ENCODE peak calls at places on chromosomes 12 and 14, in five cellular contexts. F is heart right ventricle, T is pancreas, I is MM.1S, S is HepG2. P is an unnamed sample.

GRCh38 chr14:90005939-90006530 is 50.3 kb downstream of the TDP1 start:
- DNase-seq in S (no peak), T (no peak), I (no peak), F (no peak), P (no peak)

GRCh38 chr12:112963227-112963861 is 15.0 kb upstream of the OAS2 start:
- DNase-seq in F (no peak), I (no peak), T (no peak), S (no peak), P (no peak)

GRCh38 chr12:68804654-68805591 is 3.1 kb upstream of the MDM2 start:
- DNase-seq in S (peak; percentile 88), F (no peak), T (peak; percentile 69), I (no peak), P (peak; percentile 46)

GRCh38 chr12:112824701-112825100 is 33.2 kb downstream of the RPH3A start:
- DNase-seq in S (no peak), I (no peak), F (no peak), T (no peak), P (no peak)

GRCh38 chr14:105059917-105060565 is 5.2 kb downstream of the GPR132 start:
- DNase-seq in T (no peak), I (no peak), F (no peak), S (no peak), P (no peak)

GRCh38 chr12:116338064-116338872 is 60.8 kb upstream of the MED13L start:
- DNase-seq in T (no peak), S (no peak), I (no peak), F (no peak), P (no peak)

GRCh38 chr12:122937622-122938091 is 28.6 kb downstream of the ABCB9 start:
- DNase-seq in F (no peak), I (no peak), T (no peak), S (no peak), P (no peak)

GRCh38 chr12:47843226-47843980 is 23.7 kb upstream of the HDAC7 start:
- DNase-seq in F (no peak), S (no peak), I (no peak), T (no peak), P (no peak)

GRCh38 chr14:80313806-80314205 is 102.5 kb upstream of the DIO2 start:
- DNase-seq in T (no peak), F (no peak), S (no peak), I (no peak), P (no peak)

DNA sequence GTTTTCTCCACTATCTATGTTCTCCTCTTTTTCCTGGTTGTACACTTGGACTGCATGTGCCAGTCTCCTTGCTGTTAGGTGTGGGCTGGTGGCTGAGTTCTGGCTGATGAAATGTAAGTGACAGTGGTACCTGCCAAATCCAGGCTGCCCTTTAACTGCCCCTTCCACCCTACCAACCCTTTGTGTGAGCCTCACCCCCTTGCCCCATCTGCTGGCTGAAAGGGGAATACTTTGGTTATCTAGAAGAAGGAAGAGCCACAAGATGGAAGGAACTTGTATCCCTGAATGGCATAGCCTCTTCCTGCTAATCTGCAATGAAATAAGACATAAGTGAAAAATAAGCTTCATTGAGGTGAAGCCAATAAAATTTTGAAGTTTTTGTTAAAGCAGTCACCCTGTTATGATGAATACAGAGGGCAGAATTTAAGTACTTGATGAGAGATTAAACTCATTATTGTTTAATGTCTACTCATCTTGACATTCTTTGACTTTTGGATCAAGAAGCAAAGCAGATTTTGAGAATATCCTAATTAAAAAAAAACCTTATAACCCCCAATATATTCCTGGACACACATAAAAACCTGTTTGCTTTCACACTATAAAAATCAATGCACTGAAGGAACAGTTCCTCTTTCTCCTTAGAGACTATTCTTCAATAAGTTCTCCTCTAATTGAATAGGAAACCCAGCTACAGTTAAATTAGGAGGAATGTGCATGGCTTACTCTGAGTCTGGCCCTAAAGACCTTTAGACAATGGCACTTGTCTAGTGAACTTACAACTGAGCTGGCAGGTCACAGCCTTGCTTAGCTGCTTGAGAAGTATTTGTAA is 262.6 kb upstream of the BTG1 start:
- DNase-seq in T (no peak), S (peak; percentile 4), I (peak; percentile 71), F (peak; percentile 11), P (peak; percentile 52)
- TF ChIP-seq CTCF in T (no peak), S (peak; percentile 70), I (peak; percentile 85), F (peak; percentile 14), P (peak; percentile 61)

DNA sequence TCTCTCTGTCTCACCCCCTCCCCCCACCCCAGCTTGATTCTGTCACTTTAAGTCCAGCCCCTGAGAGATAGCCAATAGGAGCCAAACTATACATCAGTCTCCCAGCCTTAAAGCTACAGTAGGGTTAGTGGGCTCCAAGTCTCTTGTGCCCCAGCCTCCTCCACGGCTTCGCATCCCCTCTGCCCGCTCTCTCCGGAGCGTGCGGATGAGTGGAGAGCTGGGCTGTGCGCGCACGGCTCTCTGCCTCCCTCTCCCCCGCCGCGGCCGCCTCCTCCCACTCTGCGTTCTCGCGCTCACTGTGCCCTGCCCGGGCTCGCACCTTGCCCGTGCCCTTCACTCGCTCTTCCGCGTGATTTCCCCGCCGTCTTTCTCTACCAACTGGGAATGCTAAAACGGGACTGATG is at the start of gene ESRRB:
- DNase-seq in I (no peak), F (no peak), S (no peak), T (no peak), P (peak; percentile 8)
- H3K4me3 ChIP-seq in I (no peak within 1 kb of the TSS), F (peak within 1 kb of the TSS; percentile 42), S (no peak within 1 kb of the TSS), T (peak within 1 kb of the TSS; percentile 18), P (peak within 1 kb of the TSS; percentile 16)

GRCh38 chr14:95464103-95464502 is 52.3 kb downstream of the SYNE3 start:
- DNase-seq in S (no peak), I (no peak), T (no peak), F (no peak), P (no peak)

GRCh38 chr14:95463173-95463901 is 53.1 kb downstream of the SYNE3 start:
- DNase-seq in F (no peak), S (no peak), I (peak; percentile 72), T (no peak), P (no peak)

GRCh38 chr14:95458459-95458858 is 58.0 kb downstream of the SYNE3 start:
- DNase-seq in F (no peak), S (no peak), I (no peak), T (no peak), P (no peak)

GRCh38 chr14:95462491-95462890 is 54.0 kb downstream of the SYNE3 start:
- DNase-seq in S (no peak), F (no peak), I (peak; percentile 71), T (no peak), P (no peak)

DNA sequence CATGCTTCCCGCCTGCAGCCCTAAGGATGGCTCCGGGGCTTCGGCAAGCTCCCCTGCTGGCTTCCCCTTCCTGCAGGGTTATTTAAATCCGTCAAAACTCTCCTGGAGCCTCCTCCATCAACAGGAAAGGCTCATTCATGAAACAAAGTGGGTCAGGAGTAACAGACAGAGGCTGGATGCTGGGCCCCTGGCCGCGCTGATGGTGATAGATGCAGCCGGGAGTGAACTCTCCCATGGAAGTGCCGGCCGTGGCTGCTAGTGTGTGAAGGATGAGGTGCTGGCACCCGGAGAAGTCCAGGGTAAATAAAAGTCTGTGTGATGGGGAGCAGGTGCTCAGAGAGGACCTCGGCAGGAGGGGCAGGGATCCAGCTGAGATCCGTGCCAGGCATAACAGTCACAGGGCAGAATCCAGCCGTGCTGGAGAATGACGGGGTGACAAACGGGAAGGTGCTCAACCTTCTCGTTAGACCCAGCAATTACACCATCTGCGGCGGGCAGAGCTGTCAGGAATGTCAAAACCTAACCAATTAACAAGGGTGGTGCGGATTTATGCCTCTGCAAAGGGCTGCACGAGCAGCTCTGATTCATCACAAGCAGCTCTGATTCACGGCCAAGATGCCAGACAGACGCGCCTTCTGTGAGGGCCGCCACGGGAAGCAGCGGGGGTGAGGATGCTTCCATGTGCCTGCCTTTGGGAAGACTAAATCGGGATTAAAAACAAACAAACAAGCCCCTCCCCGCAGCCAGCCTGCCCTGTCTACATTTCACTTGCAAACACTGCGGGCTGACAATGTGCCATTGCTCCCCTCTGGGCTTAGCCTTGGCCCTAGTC is 55.6 kb downstream of the SYNE3 start:
- DNase-seq in F (no peak), T (no peak), I (no peak), S (no peak), P (no peak)
- H3K4me1 ChIP-seq in F (peaks cover 50% of the 10 kb centered on the region), T (no peaks in the 10 kb centered on the region), I (peaks cover 34% of the 10 kb centered on the region), S (no peaks in the 10 kb centered on the region), P (peaks cover 6% of the 10 kb centered on the region)

DNA sequence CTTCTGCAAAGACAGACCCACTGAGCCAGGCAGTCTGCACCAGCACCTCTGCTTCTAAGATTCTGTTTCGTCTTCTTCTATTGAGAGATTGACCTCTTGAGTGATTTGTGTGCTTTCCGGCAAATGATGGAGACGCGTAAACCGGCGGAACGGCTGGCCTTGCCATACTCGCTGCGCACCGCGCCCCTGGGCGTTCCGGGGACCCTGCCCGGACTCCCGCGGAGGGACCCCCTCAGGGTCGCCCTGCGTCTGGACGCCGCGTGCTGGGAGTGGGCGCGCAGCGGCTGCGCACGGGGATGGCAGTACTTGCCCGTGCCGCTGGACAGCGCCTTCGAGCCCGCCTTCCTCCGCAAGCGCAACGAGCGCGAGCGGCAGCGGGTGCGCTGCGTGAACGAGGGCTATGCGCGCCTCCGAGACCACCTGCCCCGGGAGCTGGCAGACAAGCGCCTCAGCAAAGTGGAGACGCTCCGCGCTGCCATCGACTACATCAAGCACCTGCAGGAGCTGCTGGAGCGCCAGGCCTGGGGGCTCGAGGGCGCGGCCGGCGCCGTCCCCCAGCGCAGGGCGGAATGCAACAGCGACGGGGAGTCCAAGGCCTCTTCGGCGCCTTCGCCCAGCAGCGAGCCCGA is 703 bp downstream of the ASCL4 start:
- DNase-seq in S (no peak), T (no peak), I (no peak), F (peak; percentile 23), P (no peak)
- TF ChIP-seq CTCF in S (no peak), T (no peak), I (no peak), F (no peak), P (no peak)

GRCh38 chr14:31229638-31230229 is 22.1 kb upstream of the HECTD1 start:
- DNase-seq in F (peak; percentile 35), S (peak; percentile 100), I (no peak), T (peak; percentile 76), P (peak; percentile 93)
- H3K4me3 ChIP-seq in F (peak overlapping the region; percentile 24), S (peak overlapping the region; percentile 14), I (no peak overlapping the region), T (no peak overlapping the region), P (no peak overlapping the region)

GRCh38 chr12:81084848-81085350 is 7.0 kb downstream of the ACSS3 start:
- DNase-seq in T (no peak), I (no peak), S (no peak), F (no peak), P (no peak)
- H3K4me1 ChIP-seq in T (no peaks in the 10 kb centered on the region), I (no peaks in the 10 kb centered on the region), S (peaks cover 97% of the 10 kb centered on the region), F (peaks cover 45% of the 10 kb centered on the region), P (peaks cover 4% of the 10 kb centered on the region)

DNA sequence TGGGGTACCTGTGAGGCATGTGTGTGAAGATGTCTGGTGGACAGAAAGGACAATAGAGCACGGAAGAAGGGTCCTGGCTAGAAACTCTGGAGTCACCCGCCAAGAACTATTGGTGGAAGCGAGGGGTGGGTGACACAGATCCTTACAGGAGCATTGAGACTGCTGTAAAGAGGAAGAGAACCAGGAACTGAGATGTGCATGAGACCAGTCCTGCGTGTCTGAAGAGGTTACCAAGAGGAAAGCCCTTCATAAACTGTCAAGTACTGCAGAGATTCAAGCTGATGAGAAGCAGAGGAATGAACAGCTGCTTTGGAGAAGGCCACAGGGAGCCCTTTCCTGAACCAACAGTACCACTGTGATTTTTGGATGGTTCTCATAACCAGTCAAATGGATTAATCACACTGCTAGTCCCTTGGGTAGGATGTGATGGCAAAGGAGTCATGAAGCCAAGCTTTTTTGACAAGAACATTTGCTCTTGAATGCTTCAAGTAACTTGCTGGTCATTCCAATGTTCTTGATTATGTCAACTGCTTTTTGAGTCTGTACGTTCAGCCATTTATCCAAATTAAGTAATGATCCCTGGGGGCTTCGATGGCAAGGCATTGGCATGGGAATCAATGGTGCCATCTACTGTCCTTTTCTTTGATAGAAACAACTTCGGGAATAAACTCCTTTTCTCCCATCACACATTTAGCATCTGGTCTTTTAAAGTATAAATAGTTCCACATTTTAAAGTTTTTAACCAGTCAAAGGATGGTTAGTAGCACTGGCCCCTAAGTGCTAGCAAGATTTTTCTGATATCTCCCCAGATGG is 42.9 kb downstream of the GPR135 start:
- DNase-seq in F (no peak), S (no peak), T (no peak), I (no peak), P (no peak)
- TF ChIP-seq CTCF in F (peak; percentile 47), S (peak; percentile 48), T (no peak), I (peak; percentile 23), P (no peak)

P was measured in Caco-2.